ENCODE peak calls at places on chromosomes 4 and X, in eight cellular contexts. X is midbrain; U is NCI-H1092; A is stimulated activated CD4-positive, alpha-beta T cell treated with anti-CD3 and anti-CD28 coated beads, Interleukin-4, amount 100 ng/mL, for 48 hours; Z is iris pigment epithelial cell; P is AG08396; T is GM03348; K is ACHN. I is an unnamed sample.

GRCh38 chr4:100945789-100946188 is 401.5 kb downstream of the PPP3CA start:
- DNase-seq in X (no peak), U (no peak), A (no peak), Z (no peak), P (no peak), T (no peak), K (no peak), I (no peak)

GRCh38 chrX:130014356-130014755 is 31.9 kb downstream of the BCORL1 start:
- DNase-seq in X (no peak), U (no peak), A (no peak), Z (no peak), P (no peak), T (no peak), K (no peak), I (no peak)

GRCh38 chr4:147511005-147511660 is 30.2 kb downstream of the EDNRA start:
- DNase-seq in X (no peak), U (no peak), A (no peak), Z (no peak), P (no peak), T (no peak), K (no peak), I (peak; percentile 72)

GRCh38 chr4:139532951-139533350 is 23.1 kb downstream of the SETD7 start:
- DNase-seq in X (no peak), U (no peak), A (no peak), Z (no peak), P (no peak), T (no peak), K (no peak), I (no peak)

GRCh38 chrX:43741843-43742573 is 85.9 kb downstream of the MAOA start:
- DNase-seq in X (no peak), U (no peak), A (no peak), Z (peak; percentile 69), P (no peak), T (no peak), K (no peak), I (peak; percentile 64)

GRCh38 chr4:78776031-78776728 is at the start of gene BMP2K:
- DNase-seq in X (peak; percentile 88), U (peak; percentile 51), A (peak; percentile 68), Z (peak; percentile 77), P (peak; percentile 91), T (peak; percentile 96), K (peak; percentile 68), I (peak; percentile 93)

GRCh38 chr4:84606645-84607044 is 23.7 kb downstream of the CDS1 start:
- DNase-seq in X (no peak), U (no peak), A (no peak), Z (no peak), P (no peak), T (no peak), K (no peak), I (no peak)

GRCh38 chr4:158597879-158598596 is 73.6 kb downstream of the C4orf46 start:
- DNase-seq in X (no peak), U (no peak), A (no peak), Z (no peak), P (no peak), T (no peak), K (no peak), I (no peak)

GRCh38 chr4:64718091-64718490 is 308.8 kb upstream of the TECRL start:
- DNase-seq in X (peak; percentile 31), U (no peak), A (no peak), Z (peak; percentile 46), P (no peak), T (no peak), K (no peak), I (peak; percentile 33)

GRCh38 chrX:1124531-1124930 is 87.9 kb downstream of the CRLF2 start:
- DNase-seq in X (no peak), U (no peak), A (no peak), Z (no peak), P (no peak), T (no peak), K (no peak), I (no peak)

GRCh38 chrX:114959729-114960128 is 57.7 kb downstream of the IL13RA2 start:
- DNase-seq in X (no peak), U (no peak), A (no peak), Z (peak; percentile 24), P (peak; percentile 7), T (peak; percentile 29), K (peak; percentile 1), I (peak; percentile 65)

GRCh38 chr4:39320381-39321115 is 45.6 kb downstream of the RFC1 start:
- DNase-seq in X (no peak), U (no peak), A (no peak), Z (peak; percentile 65), P (no peak), T (peak; percentile 24), K (no peak), I (peak; percentile 55)

GRCh38 chr4:184472540-184473264 is 1.6 kb downstream of the IRF2 start:
- DNase-seq in X (peak; percentile 73), U (peak; percentile 14), A (peak; percentile 34), Z (peak; percentile 65), P (peak; percentile 88), T (peak; percentile 92), K (peak; percentile 71), I (peak; percentile 86)

GRCh38 chrX:112636288-112636687 is 43.5 kb downstream of the LHFPL1 start:
- DNase-seq in X (no peak), U (no peak), A (no peak), Z (peak; percentile 49), P (peak; percentile 5), T (peak; percentile 18), K (no peak), I (peak; percentile 55)

GRCh38 chr4:15914736-15915135 is 23.8 kb downstream of the FGFBP1 start:
- DNase-seq in X (no peak), U (no peak), A (no peak), Z (no peak), P (no peak), T (no peak), K (no peak), I (no peak)

GRCh38 chrX:134423606-134424005 is 36.4 kb upstream of the HPRT1 start:
- DNase-seq in X (peak; percentile 10), U (no peak), A (no peak), Z (peak; percentile 49), P (peak; percentile 7), T (peak; percentile 18), K (peak; percentile 19), I (peak; percentile 47)

GRCh38 chr4:186104895-186105720 is 604 bp downstream of the FAM149A start:
- DNase-seq in X (no peak), U (no peak), A (no peak), Z (peak; percentile 6), P (peak; percentile 40), T (peak; percentile 56), K (peak; percentile 21), I (peak; percentile 40)

GRCh38 chrX:2397648-2398340 is 103.0 kb downstream of the DHRSX start:
- DNase-seq in X (no peak), U (no peak), A (no peak), Z (peak; percentile 67), P (peak; percentile 56), T (peak; percentile 63), K (peak; percentile 33), I (peak; percentile 36)

GRCh38 chrX:54602563-54602962 is 72.5 kb downstream of the GNL3L start:
- DNase-seq in X (no peak), U (no peak), A (no peak), Z (no peak), P (no peak), T (no peak), K (no peak), I (no peak)

GRCh38 chrX:72351606-72352338 is 46.1 kb upstream of the CITED1 start:
- DNase-seq in X (no peak), U (no peak), A (no peak), Z (no peak), P (no peak), T (peak; percentile 20), K (no peak), I (peak; percentile 53)

GRCh38 chr4:138509346-138509745 is 267.2 kb upstream of the SLC7A11 start:
- DNase-seq in X (no peak), U (no peak), A (no peak), Z (no peak), P (no peak), T (no peak), K (no peak), I (no peak)